ENCODE peak calls at places on chromosomes 11 and 22, in six cellular contexts. One of them, this sample, is unnamed.

GRCh38 chr11:84437129-84438123 is 1151.3 kb upstream of the CCDC90B start:
- DNase-seq in HFF-Myc: no peak
- DNase-seq in NCI-H460: no peak
- DNase-seq in activated T-cell treated with anti-CD3 and anti-CD28 coated beads, Interleukin-2, amount 50 U/mL, for 1 hour: no peak
- DNase-seq in kidney tubule cell: peak
- DNase-seq in activated CD4-positive, alpha-beta T cell treated with anti-CD3 and anti-CD28 coated beads for 36 hours: no peak
- DNase-seq in this sample: peak

GRCh38 chr11:46649180-46649738 is 31.9 kb downstream of the ATG13 start:
- DNase-seq in HFF-Myc: peak
- DNase-seq in NCI-H460: no peak
- DNase-seq in activated T-cell treated with anti-CD3 and anti-CD28 coated beads, Interleukin-2, amount 50 U/mL, for 1 hour: no peak
- DNase-seq in kidney tubule cell: peak
- DNase-seq in activated CD4-positive, alpha-beta T cell treated with anti-CD3 and anti-CD28 coated beads for 36 hours: no peak
- DNase-seq in this sample: peak

GRCh38 chr22:35575116-35575748 is 34.6 kb downstream of the RASD2 start:
- DNase-seq in HFF-Myc: no peak
- DNase-seq in NCI-H460: no peak
- DNase-seq in activated T-cell treated with anti-CD3 and anti-CD28 coated beads, Interleukin-2, amount 50 U/mL, for 1 hour: no peak
- DNase-seq in kidney tubule cell: no peak
- DNase-seq in activated CD4-positive, alpha-beta T cell treated with anti-CD3 and anti-CD28 coated beads for 36 hours: no peak
- DNase-seq in this sample: no peak

GRCh38 chr22:24146190-24146616 is 35.1 kb upstream of the SUSD2 start:
- DNase-seq in HFF-Myc: no peak
- DNase-seq in NCI-H460: no peak
- DNase-seq in activated T-cell treated with anti-CD3 and anti-CD28 coated beads, Interleukin-2, amount 50 U/mL, for 1 hour: peak
- DNase-seq in kidney tubule cell: peak
- DNase-seq in activated CD4-positive, alpha-beta T cell treated with anti-CD3 and anti-CD28 coated beads for 36 hours: peak
- DNase-seq in this sample: peak

GRCh38 chr22:25373961-25374360 is 154.5 kb downstream of the CRYBB2 start:
- DNase-seq in HFF-Myc: no peak
- DNase-seq in NCI-H460: no peak
- DNase-seq in activated T-cell treated with anti-CD3 and anti-CD28 coated beads, Interleukin-2, amount 50 U/mL, for 1 hour: no peak
- DNase-seq in kidney tubule cell: no peak
- DNase-seq in activated CD4-positive, alpha-beta T cell treated with anti-CD3 and anti-CD28 coated beads for 36 hours: no peak
- DNase-seq in this sample: no peak

GRCh38 chr11:2565447-2566222 is 120.8 kb downstream of the KCNQ1 start:
- DNase-seq in HFF-Myc: no peak
- DNase-seq in NCI-H460: no peak
- DNase-seq in activated T-cell treated with anti-CD3 and anti-CD28 coated beads, Interleukin-2, amount 50 U/mL, for 1 hour: no peak
- DNase-seq in kidney tubule cell: no peak
- DNase-seq in activated CD4-positive, alpha-beta T cell treated with anti-CD3 and anti-CD28 coated beads for 36 hours: no peak
- DNase-seq in this sample: no peak

GRCh38 chr22:42500164-42500835 is 19.3 kb downstream of the RRP7A start:
- DNase-seq in HFF-Myc: no peak
- DNase-seq in NCI-H460: peak
- DNase-seq in activated T-cell treated with anti-CD3 and anti-CD28 coated beads, Interleukin-2, amount 50 U/mL, for 1 hour: peak
- DNase-seq in kidney tubule cell: peak
- DNase-seq in activated CD4-positive, alpha-beta T cell treated with anti-CD3 and anti-CD28 coated beads for 36 hours: peak
- DNase-seq in this sample: peak

GRCh38 chr22:24833881-24834495 is 28.0 kb downstream of the SGSM1 start:
- DNase-seq in HFF-Myc: no peak
- DNase-seq in NCI-H460: no peak
- DNase-seq in activated T-cell treated with anti-CD3 and anti-CD28 coated beads, Interleukin-2, amount 50 U/mL, for 1 hour: no peak
- DNase-seq in kidney tubule cell: no peak
- DNase-seq in activated CD4-positive, alpha-beta T cell treated with anti-CD3 and anti-CD28 coated beads for 36 hours: no peak
- DNase-seq in this sample: no peak

GRCh38 chr11:6618117-6619020 is 853 bp downstream of the TPP1 start:
- DNase-seq in HFF-Myc: no peak
- DNase-seq in NCI-H460: no peak
- DNase-seq in activated T-cell treated with anti-CD3 and anti-CD28 coated beads, Interleukin-2, amount 50 U/mL, for 1 hour: peak
- DNase-seq in kidney tubule cell: peak
- DNase-seq in activated CD4-positive, alpha-beta T cell treated with anti-CD3 and anti-CD28 coated beads for 36 hours: peak
- DNase-seq in this sample: peak

GRCh38 chr11:16158426-16158994 is 197.8 kb downstream of the SOX6 start:
- DNase-seq in HFF-Myc: no peak
- DNase-seq in NCI-H460: no peak
- DNase-seq in activated T-cell treated with anti-CD3 and anti-CD28 coated beads, Interleukin-2, amount 50 U/mL, for 1 hour: no peak
- DNase-seq in kidney tubule cell: no peak
- DNase-seq in activated CD4-positive, alpha-beta T cell treated with anti-CD3 and anti-CD28 coated beads for 36 hours: no peak
- DNase-seq in this sample: no peak

GRCh38 chr11:70029831-70030811 is 48.0 kb upstream of the ANO1 start:
- DNase-seq in HFF-Myc: no peak
- DNase-seq in NCI-H460: no peak
- DNase-seq in activated T-cell treated with anti-CD3 and anti-CD28 coated beads, Interleukin-2, amount 50 U/mL, for 1 hour: no peak
- DNase-seq in kidney tubule cell: no peak
- DNase-seq in activated CD4-positive, alpha-beta T cell treated with anti-CD3 and anti-CD28 coated beads for 36 hours: no peak
- DNase-seq in this sample: peak

GRCh38 chr11:63536669-63537292 is at the start of gene PLAAT4:
- DNase-seq in HFF-Myc: no peak
- DNase-seq in NCI-H460: no peak
- DNase-seq in activated T-cell treated with anti-CD3 and anti-CD28 coated beads, Interleukin-2, amount 50 U/mL, for 1 hour: peak
- DNase-seq in kidney tubule cell: peak
- DNase-seq in activated CD4-positive, alpha-beta T cell treated with anti-CD3 and anti-CD28 coated beads for 36 hours: peak
- DNase-seq in this sample: peak

This sample was measured in foreskin fibroblast.